ENCODE peak calls at places on chromosomes 6 and 20, in five cellular contexts. V is testis, U is psoas muscle, N is adrenal gland, R is heart left ventricle. Y is an unnamed sample.

GRCh38 chr6:170238741-170239565 is 51.9 kb downstream of the DLL1 start:
- DNase-seq in V (peak), U (no peak), N (no peak), R (no peak), Y (no peak)

GRCh38 chr6:133957780-133958242 is 4.8 kb downstream of the TBPL1 start:
- DNase-seq in V (no peak), U (no peak), N (no peak), R (no peak), Y (no peak)

GRCh38 chr6:106486236-106486635 is 125.7 kb downstream of the CRYBG1 start:
- DNase-seq in V (no peak), U (no peak), N (no peak), R (no peak), Y (no peak)

GRCh38 chr6:131792091-131792496 is 15.7 kb upstream of the ENPP1 start:
- DNase-seq in V (no peak), U (no peak), N (no peak), R (no peak), Y (no peak)

GRCh38 chr6:40340196-40340595 is 247.0 kb downstream of the LRFN2 start:
- DNase-seq in V (no peak), U (no peak), N (no peak), R (no peak), Y (no peak)

GRCh38 chr6:117169060-117169635 is 96.2 kb upstream of the VGLL2 start:
- DNase-seq in V (no peak), U (no peak), N (no peak), R (no peak), Y (no peak)

GRCh38 chr6:119484598-119484997 is 135.0 kb upstream of the MAN1A1 start:
- DNase-seq in V (no peak), U (no peak), N (peak), R (no peak), Y (no peak)

GRCh38 chr6:84249724-84250123 is 22.3 kb upstream of the CEP162 start:
- DNase-seq in V (no peak), U (no peak), N (no peak), R (no peak), Y (no peak)

GRCh38 chr6:119620846-119621570 is 271.4 kb upstream of the MAN1A1 start:
- DNase-seq in V (no peak), U (no peak), N (no peak), R (no peak), Y (no peak)

GRCh38 chr6:152270301-152270925 is 366.7 kb downstream of the SYNE1 start:
- DNase-seq in V (no peak), U (no peak), N (no peak), R (no peak), Y (no peak)

GRCh38 chr20:17226410-17227198 is at the start of gene PCSK2:
- DNase-seq in V (peak), U (peak), N (peak), R (peak), Y (peak)

GRCh38 chr6:14349507-14349906 is 231.9 kb downstream of the CD83 start:
- DNase-seq in V (no peak), U (no peak), N (no peak), R (no peak), Y (no peak)

GRCh38 chr20:24683676-24684075 is 214.2 kb downstream of the SYNDIG1 start:
- DNase-seq in V (no peak), U (no peak), N (no peak), R (no peak), Y (peak)

GRCh38 chr20:34368547-34368946 is 5.5 kb downstream of the ITCH start:
- DNase-seq in V (peak), U (no peak), N (no peak), R (no peak), Y (no peak)

GRCh38 chr6:64872633-64873032 is 834.4 kb downstream of the EYS start:
- DNase-seq in V (no peak), U (no peak), N (no peak), R (no peak), Y (no peak)

GRCh38 chr6:64691069-64691468 is 1016.0 kb downstream of the EYS start:
- DNase-seq in V (no peak), U (no peak), N (no peak), R (no peak), Y (no peak)

GRCh38 chr6:165913676-165914570 is 250.9 kb upstream of the PDE10A start:
- DNase-seq in V (no peak), U (no peak), N (no peak), R (no peak), Y (no peak)

GRCh38 chr6:153790048-153790447 is 249.0 kb upstream of the OPRM1 start:
- DNase-seq in V (no peak), U (no peak), N (no peak), R (no peak), Y (no peak)

DNA sequence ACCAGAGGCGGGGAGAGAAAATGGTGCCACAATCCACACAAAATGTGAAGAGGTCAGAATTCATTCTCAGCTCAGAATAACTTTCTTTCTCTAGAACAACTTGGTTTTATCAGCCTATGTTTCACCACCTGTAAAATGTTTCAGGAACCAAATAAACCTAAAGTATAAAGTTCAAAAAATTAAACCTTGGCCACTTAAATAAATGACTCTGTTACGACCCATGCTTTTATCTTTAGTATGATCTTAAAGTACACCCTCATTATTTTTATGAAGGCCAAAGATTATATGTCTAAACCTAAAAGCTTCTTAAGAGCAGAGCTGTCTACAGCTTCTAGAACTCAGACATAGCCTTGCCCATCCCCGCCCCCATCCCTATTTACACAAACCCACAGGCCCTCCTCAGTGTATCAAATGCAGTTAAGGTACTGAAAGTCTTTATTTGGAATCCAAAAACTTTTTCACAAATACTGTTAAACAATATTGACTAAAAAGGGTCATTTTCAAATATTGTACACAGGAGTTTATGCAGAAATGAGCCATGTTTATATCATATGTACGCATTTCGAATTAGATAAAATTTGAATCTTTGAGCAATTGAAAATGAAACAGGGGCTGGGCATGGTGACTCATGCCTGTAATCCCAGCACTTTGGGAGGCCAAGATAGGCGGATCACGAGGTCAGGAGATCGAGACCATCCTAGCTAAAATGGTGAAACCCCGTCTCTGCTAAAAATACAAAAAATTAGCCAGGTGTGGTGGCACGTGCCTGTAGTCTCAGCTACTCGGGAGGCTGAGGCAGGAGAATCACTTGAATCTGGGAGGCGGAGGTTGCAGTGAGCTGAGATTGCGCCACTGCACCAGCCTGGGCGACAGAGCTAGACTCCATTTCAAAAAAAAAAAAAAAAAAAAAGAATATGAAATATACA is 5.7 kb upstream of the NHSL1 start:
- DNase-seq in V (no peak), U (no peak), N (no peak), R (no peak), Y (no peak)
- H3K4me3 ChIP-seq in V (no peak), U (no peak), N (no peak), R (no peak), Y (no peak)

GRCh38 chr20:62793757-62794006 is 2.6 kb upstream of the MRGBP start:
- DNase-seq in V (no peak), U (no peak), N (no peak), R (no peak), Y (no peak)

GRCh38 chr20:62792182-62792939 is 3.9 kb upstream of the MRGBP start:
- DNase-seq in V (no peak), U (no peak), N (no peak), R (no peak), Y (no peak)

GRCh38 chr20:62791301-62792181 is 4.7 kb upstream of the MRGBP start:
- DNase-seq in V (peak), U (peak), N (peak), R (peak), Y (peak)

GRCh38 chr20:62794007-62794724 is 2.1 kb upstream of the MRGBP start:
- DNase-seq in V (peak), U (peak), N (peak), R (peak), Y (peak)

DNA sequence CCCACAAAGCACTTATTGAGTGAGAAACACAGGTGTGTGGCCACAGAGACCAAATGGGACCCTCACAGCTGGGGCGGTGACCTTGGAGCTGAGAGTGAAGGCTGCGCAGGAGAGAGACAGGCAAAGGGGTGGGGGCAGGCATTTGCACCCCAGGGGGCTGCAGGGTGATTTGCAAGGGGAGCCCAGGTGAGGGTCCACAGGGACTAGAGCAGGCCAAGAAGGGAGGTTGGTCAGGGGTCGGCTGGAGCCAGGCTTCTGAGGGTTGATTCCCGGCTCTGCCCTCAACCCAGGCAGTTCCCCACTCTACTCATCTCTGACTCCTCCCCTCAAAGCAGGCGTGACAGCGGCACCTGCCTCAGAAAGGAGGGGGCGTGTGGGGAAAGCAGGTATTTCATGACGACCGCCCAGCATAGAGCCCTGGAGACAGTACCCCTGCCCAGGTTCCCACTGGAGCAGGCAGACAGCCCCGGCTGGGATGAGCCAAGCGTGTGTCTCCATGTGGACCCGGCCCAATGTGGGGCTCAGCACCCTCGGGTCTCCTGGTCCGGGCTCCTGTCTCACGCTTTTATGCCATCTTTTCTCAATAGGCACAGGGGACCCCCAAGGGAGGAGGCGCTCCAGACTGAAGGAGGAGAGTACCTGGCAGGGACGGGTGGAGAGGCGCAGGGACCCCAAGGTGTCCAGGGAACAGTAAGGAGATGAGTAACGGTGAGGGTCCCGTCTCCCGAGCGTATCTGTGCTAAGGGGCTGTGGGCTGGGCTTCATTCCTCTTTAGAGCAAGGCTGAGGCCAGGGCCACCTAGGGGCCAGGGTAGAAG is 3.1 kb upstream of the MRGBP start:
- DNase-seq in V (no peak), U (no peak), N (no peak), R (no peak), Y (no peak)
- H3K27ac ChIP-seq in V (peak), U (peak), N (peak), R (peak), Y (peak)

GRCh38 chr6:164106345-164106769 is 691.8 kb downstream of the QKI start:
- DNase-seq in V (peak), U (peak), N (no peak), R (peak), Y (no peak)

GRCh38 chr6:164107297-164107995 is 692.9 kb downstream of the QKI start:
- DNase-seq in V (no peak), U (peak), N (no peak), R (peak), Y (no peak)

GRCh38 chr6:164108869-164109769 is 694.6 kb downstream of the QKI start:
- DNase-seq in V (no peak), U (peak), N (peak), R (peak), Y (no peak)

GRCh38 chr6:164108092-164108491 is 693.6 kb downstream of the QKI start:
- DNase-seq in V (no peak), U (no peak), N (no peak), R (no peak), Y (no peak)

DNA sequence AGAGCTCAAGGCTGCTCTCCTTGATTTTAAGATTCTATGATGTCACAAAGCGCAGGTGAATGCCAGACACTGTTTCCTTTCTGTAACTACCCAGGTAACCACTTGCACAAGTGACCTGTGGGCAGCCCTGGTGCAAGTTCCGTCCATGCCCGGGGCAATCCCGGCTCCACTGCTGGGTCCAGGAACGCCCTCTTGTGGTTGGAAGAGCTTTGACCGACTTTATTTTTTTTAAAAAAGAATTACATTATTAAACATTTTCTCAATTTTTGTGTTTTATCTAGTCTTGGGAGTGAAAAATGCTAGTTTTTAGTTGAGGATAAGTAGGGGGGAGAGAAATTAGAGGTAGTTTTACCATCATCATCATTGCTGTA is 695.2 kb downstream of the QKI start:
- DNase-seq in V (peak), U (peak), N (no peak), R (peak), Y (no peak)
- TF ChIP-seq CTCF in V (peak), U (peak), N (peak), R (peak), Y (no peak)

DNA sequence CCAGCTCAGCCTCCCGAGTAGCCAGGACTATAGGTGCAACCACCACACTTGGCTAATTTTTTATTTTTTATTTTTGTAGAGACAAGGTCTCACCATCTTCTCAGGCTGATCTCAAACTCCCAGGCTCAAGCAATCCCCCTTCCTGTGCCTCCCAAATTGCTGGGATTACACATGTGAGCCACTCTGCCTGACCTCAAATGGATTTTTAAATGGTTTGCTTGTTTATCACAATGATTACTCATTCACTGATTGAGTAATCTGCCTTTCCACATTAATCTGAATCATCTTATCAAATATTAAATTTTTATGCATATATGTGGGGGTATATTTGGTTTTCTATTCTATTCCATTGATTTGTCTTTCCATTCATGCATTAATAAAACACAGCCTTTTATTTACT is 9.4 kb upstream of the KHDC1L start:
- DNase-seq in V (no peak), U (no peak), N (no peak), R (no peak), Y (no peak)
- H3K4me3 ChIP-seq in V (no peak), U (no peak), N (no peak), R (no peak), Y (no peak)

GRCh38 chr6:5997420-5998093 is 9.2 kb downstream of the NRN1 start:
- DNase-seq in V (no peak), U (peak), N (no peak), R (peak), Y (peak)
- H3K27ac ChIP-seq in V (no peak), U (peak), N (peak), R (peak), Y (no peak)

Y was measured in pancreas.